ENCODE peak calls at places on chromosomes 3 and 15, in five cellular contexts. Z, W, E, K and T are unnamed samples.

GRCh38 chr3:142636664-142637063 is 40.5 kb downstream of the PLS1 start:
- DNase-seq in Z (no peak), W (no peak), E (no peak), K (no peak), T (no peak)

GRCh38 chr3:3082547-3082924 is 27.6 kb downstream of the IL5RA start:
- DNase-seq in Z (no peak), W (no peak), E (no peak), K (no peak), T (no peak)

GRCh38 chr15:34732430-34732829 is 22.4 kb downstream of the GJD2 start:
- DNase-seq in Z (no peak), W (no peak), E (no peak), K (no peak), T (no peak)

GRCh38 chr15:96347181-96348111 is 16.9 kb downstream of the NR2F2 start:
- DNase-seq in Z (no peak), W (no peak), E (no peak), K (no peak), T (no peak)

GRCh38 chr3:31958721-31959152 is 22.3 kb downstream of the OSBPL10 start:
- DNase-seq in Z (no peak), W (no peak), E (no peak), K (no peak), T (no peak)

GRCh38 chr15:63157891-63158431 is 684 bp upstream of the RPS27L start:
- DNase-seq in Z (peak; percentile 60), W (peak; percentile 87), E (peak; percentile 54), K (peak; percentile 34), T (no peak)

GRCh38 chr15:26011916-26012315 is 148.8 kb upstream of the ATP10A start:
- DNase-seq in Z (no peak), W (no peak), E (no peak), K (no peak), T (no peak)

GRCh38 chr3:51340989-51341636 is 44.0 kb upstream of the MANF start:
- DNase-seq in Z (no peak), W (no peak), E (no peak), K (no peak), T (no peak)

GRCh38 chr15:25789206-25789605 is 73.9 kb downstream of the ATP10A start:
- DNase-seq in Z (no peak), W (no peak), E (no peak), K (peak; percentile 5), T (no peak)

GRCh38 chr15:26887926-26888666 is 21.2 kb downstream of the GABRA5 start:
- DNase-seq in Z (no peak), W (peak; percentile 0), E (no peak), K (no peak), T (no peak)

GRCh38 chr3:115325539-115325938 is 178.5 kb upstream of the ZBTB20 start:
- DNase-seq in Z (no peak), W (no peak), E (no peak), K (no peak), T (peak; percentile 18)

GRCh38 chr3:137217733-137218132 is 259.9 kb downstream of the IL20RB start:
- DNase-seq in Z (no peak), W (no peak), E (no peak), K (no peak), T (no peak)

GRCh38 chr15:95663156-95663831 is 667.2 kb upstream of the NR2F2 start:
- DNase-seq in Z (no peak), W (no peak), E (no peak), K (no peak), T (no peak)

GRCh38 chr3:64909757-64910475 is 222.1 kb upstream of the ADAMTS9 start:
- DNase-seq in Z (no peak), W (no peak), E (no peak), K (no peak), T (no peak)

GRCh38 chr15:85642693-85643058 is 152.0 kb downstream of the KLHL25 start:
- DNase-seq in Z (no peak), W (no peak), E (no peak), K (no peak), T (no peak)

GRCh38 chr15:99917237-99917636 is 184.0 kb upstream of the LYSMD4 start:
- DNase-seq in Z (no peak), W (no peak), E (no peak), K (no peak), T (no peak)

GRCh38 chr3:80806673-80807072 is 954.8 kb downstream of the GBE1 start:
- DNase-seq in Z (no peak), W (no peak), E (no peak), K (no peak), T (no peak)

GRCh38 chr15:64521726-64522164 is 61.4 kb downstream of the ZNF609 start:
- DNase-seq in Z (no peak), W (peak; percentile 30), E (no peak), K (no peak), T (peak; percentile 51)

DNA sequence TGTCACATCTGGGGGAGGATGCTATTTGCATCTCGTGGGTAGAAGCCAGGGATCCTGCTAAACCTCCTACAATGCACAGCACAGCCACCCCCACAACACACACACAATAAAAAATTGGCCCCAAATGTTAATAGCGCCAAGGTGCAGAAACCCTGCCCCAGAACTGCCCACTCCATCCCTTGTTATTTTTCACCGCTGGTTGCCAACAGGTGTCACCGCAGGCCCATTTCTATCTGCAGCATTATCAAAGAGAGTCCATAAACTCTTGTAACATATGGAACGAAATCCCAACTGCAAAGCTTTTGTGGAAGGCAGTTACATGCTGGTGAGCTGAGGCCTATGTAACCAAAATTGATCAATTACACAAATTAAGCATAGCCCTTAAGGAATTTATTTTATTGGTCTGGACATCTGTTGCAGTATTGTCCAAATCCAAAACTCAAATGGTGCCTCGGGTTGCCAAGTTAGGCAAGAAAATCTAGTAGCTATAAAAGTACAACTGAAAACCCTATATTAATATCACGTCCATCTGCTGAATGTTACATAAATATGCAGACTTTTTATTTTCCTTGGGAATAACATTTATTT is 66.2 kb downstream of the SAMMSON start:
- DNase-seq in Z (no peak), W (peak; percentile 18), E (no peak), K (no peak), T (no peak)
- TF ChIP-seq CTCF in Z (peak; percentile 13), W (peak; percentile 45), E (no peak), K (no peak), T (peak; percentile 48)

DNA sequence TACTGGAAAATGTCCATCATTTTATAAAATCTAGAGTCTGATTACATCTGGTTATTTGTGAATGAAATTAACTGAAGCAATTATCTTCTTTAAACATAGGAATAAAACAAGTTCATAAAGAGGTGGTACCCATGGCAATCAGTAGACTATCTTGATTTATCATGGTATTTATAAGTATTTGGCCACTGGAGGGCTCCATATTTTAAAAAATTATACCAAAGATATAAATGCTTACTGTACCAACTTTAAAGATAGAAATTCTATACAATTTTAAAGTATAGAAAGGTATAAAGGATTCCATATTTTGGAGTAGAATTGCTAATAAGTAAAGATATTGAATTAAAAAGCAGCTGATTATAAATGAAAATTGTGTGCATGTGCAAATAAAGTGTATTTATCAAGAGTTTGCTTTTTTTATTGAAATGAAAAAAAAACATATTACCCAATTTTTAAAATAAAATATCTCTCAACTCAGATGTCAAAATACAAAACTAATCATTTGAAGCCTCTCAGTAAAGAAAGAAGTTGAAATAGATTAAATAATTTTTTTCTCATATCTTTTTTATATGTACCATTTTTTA is 105.3 kb downstream of the BBX start:
- DNase-seq in Z (no peak), W (no peak), E (no peak), K (no peak), T (no peak)
- TF ChIP-seq CTCF in Z (no peak), W (peak; percentile 27), E (peak; percentile 31), K (no peak), T (no peak)

GRCh38 chr15:52018693-52019393 is at the start of gene MAPK6:
- DNase-seq in Z (peak; percentile 97), W (peak; percentile 95), E (peak; percentile 92), K (peak; percentile 86), T (peak; percentile 64)
- TF ChIP-seq CTCF in Z (no peak), W (no peak), E (no peak), K (no peak), T (no peak)

DNA sequence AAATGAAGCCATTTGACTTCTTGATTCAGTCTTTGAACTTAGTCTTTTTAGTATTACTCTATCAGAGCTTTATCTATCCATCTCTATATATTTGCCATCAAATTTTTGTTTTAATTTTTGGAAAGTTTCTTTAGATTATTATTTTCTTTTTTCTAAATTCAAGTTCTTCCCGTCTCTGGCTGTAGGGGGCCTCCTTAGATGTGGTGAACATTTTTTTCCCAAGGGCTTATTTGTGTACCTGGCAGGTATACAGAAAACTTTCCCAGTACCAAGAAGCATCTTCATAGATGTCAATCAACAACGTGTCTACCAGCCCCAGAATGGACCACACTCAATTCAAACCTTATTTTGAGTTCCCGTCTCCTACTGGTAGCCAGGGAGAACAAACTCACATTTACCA is 486.8 kb upstream of the CNTN4 start:
- DNase-seq in Z (no peak), W (no peak), E (no peak), K (no peak), T (no peak)
- TF ChIP-seq CTCF in Z (no peak), W (no peak), E (no peak), K (no peak), T (peak; percentile 22)